ENCODE peak calls at places on chromosomes 5 and 9, in ten cellular contexts. C is lower lobe of right lung; X is cardiac muscle cell; T is left ventricle myocardium inferior; S is uterus; O is CD8-positive, alpha-beta memory T cell; J is ovary; N is GM23248; V is HCT116; G is colonic mucosa. U is an unnamed sample.

GRCh38 chr9:115225459-115226116 is 107.6 kb upstream of the TNC start:
- DNase-seq in C (no peak), X (no peak), T (no peak), S (no peak), O (no peak), J (no peak), N (no peak), V (no peak), G (no peak), U (no peak)

GRCh38 chr9:121686930-121687541 is 35.6 kb downstream of the DAB2IP start:
- DNase-seq in C (peak; percentile 77), X (peak; percentile 73), T (peak; percentile 74), S (peak; percentile 85), O (peak; percentile 61), J (peak; percentile 87), N (peak; percentile 78), V (peak; percentile 43), G (peak; percentile 90), U (peak; percentile 76)

GRCh38 chr5:125394661-125395280 is 648.3 kb upstream of the ZNF608 start:
- DNase-seq in C (no peak), X (no peak), T (no peak), S (no peak), O (no peak), J (no peak), N (no peak), V (no peak), G (no peak), U (no peak)

GRCh38 chr5:32285489-32286138 is 27.1 kb downstream of the MTMR12 start:
- DNase-seq in C (no peak), X (no peak), T (no peak), S (no peak), O (no peak), J (no peak), N (no peak), V (no peak), G (no peak), U (no peak)

GRCh38 chr5:72452515-72453259 is 54.5 kb downstream of the ZNF366 start:
- DNase-seq in C (no peak), X (no peak), T (peak; percentile 63), S (peak; percentile 84), O (no peak), J (peak; percentile 80), N (peak; percentile 77), V (peak; percentile 7), G (peak; percentile 80), U (peak; percentile 86)

GRCh38 chr9:128619779-128620178 is 36.9 kb downstream of the DYNC2I2 start:
- DNase-seq in C (no peak), X (no peak), T (no peak), S (no peak), O (no peak), J (no peak), N (no peak), V (no peak), G (no peak), U (no peak)

GRCh38 chr5:56019306-56020272 is 24.8 kb upstream of the IL6ST start:
- DNase-seq in C (no peak), X (no peak), T (no peak), S (no peak), O (no peak), J (no peak), N (peak; percentile 42), V (no peak), G (no peak), U (no peak)

GRCh38 chr5:158648631-158649030 is 451.1 kb downstream of the EBF1 start:
- DNase-seq in C (no peak), X (no peak), T (no peak), S (no peak), O (no peak), J (no peak), N (peak; percentile 58), V (no peak), G (no peak), U (no peak)

GRCh38 chr9:86454701-86455402 is 100.6 kb upstream of the TUT7 start:
- DNase-seq in C (no peak), X (no peak), T (no peak), S (no peak), O (no peak), J (no peak), N (peak; percentile 54), V (no peak), G (no peak), U (no peak)

GRCh38 chr5:81650992-81651391 is 99.9 kb downstream of the SSBP2 start:
- DNase-seq in C (no peak), X (no peak), T (no peak), S (no peak), O (no peak), J (no peak), N (no peak), V (no peak), G (no peak), U (no peak)

GRCh38 chr5:42995152-42995751 is 44.9 kb downstream of the ANXA2R start:
- DNase-seq in C (no peak), X (no peak), T (no peak), S (no peak), O (no peak), J (no peak), N (peak; percentile 20), V (no peak), G (no peak), U (no peak)

GRCh38 chr5:181062631-181063030 is 22.6 kb downstream of the BTNL9 start:
- DNase-seq in C (no peak), X (no peak), T (no peak), S (no peak), O (no peak), J (no peak), N (no peak), V (no peak), G (no peak), U (no peak)

GRCh38 chr5:148875205-148875875 is 48.9 kb downstream of the ADRB2 start:
- DNase-seq in C (no peak), X (no peak), T (no peak), S (peak; percentile 20), O (no peak), J (no peak), N (peak; percentile 52), V (no peak), G (no peak), U (no peak)

GRCh38 chr9:137456061-137456863 is 2.9 kb downstream of the NSMF start:
- DNase-seq in C (peak; percentile 37), X (no peak), T (no peak), S (peak; percentile 11), O (no peak), J (no peak), N (no peak), V (no peak), G (no peak), U (no peak)

GRCh38 chr5:173829826-173830225 is 58.3 kb upstream of the CPEB4 start:
- DNase-seq in C (no peak), X (no peak), T (no peak), S (no peak), O (no peak), J (no peak), N (peak; percentile 76), V (no peak), G (no peak), U (no peak)

GRCh38 chr5:100902406-100903035 is 561 bp downstream of the ST8SIA4 start:
- DNase-seq in C (no peak), X (no peak), T (no peak), S (no peak), O (peak; percentile 61), J (no peak), N (peak; percentile 15), V (no peak), G (peak; percentile 18), U (peak; percentile 35)
- H3K27me3 ChIP-seq in C (no peaks in the 10 kb centered on the region), X (peaks cover 94% of the 10 kb centered on the region), T (peaks cover 44% of the 10 kb centered on the region), S (no peaks in the 10 kb centered on the region), O (no peaks in the 10 kb centered on the region), J (no peaks in the 10 kb centered on the region), N (peaks cover 53% of the 10 kb centered on the region), V (no peaks in the 10 kb centered on the region), G (no peaks in the 10 kb centered on the region), U (no peaks in the 10 kb centered on the region)

DNA sequence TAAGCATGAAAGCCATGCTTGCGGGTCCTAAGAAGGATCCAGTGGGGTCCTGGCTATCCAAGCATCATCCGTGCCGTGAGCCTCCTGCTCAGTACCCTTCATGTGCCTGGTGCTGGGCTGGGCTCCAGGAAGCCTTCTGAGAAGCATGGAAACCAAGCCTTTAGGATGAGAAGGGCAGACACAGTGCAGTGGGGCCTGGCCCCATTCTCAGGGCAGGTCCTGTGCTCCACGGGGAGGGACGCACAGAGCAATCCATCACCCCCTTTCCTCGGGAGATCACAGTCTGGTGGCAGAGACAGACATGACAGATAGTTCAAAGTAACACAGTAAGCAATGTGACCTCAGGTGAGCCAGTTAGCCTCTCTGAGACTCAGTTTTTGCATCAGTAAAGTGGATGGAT is 76.9 kb downstream of the RGS3 start:
- DNase-seq in C (no peak), X (no peak), T (no peak), S (no peak), O (no peak), J (no peak), N (no peak), V (no peak), G (no peak), U (no peak)
- H3K27ac ChIP-seq in C (no peak overlapping the region), X (peak overlapping the region; percentile 90), T (peak overlapping the region; percentile 36), S (no peak overlapping the region), O (no peak overlapping the region), J (no peak overlapping the region), N (no peak overlapping the region), V (no peak overlapping the region), G (no peak overlapping the region), U (no peak overlapping the region)

GRCh38 chr5:7875151-7875550 is 6.2 kb downstream of the MTRR start:
- DNase-seq in C (no peak), X (no peak), T (no peak), S (no peak), O (no peak), J (no peak), N (no peak), V (no peak), G (no peak), U (no peak)
- H3K4me1 ChIP-seq in C (peaks cover 31% of the 10 kb centered on the region), X (peaks cover 2% of the 10 kb centered on the region), T (peaks cover 34% of the 10 kb centered on the region), S (peaks cover 7% of the 10 kb centered on the region), O (peaks cover 42% of the 10 kb centered on the region), J (peaks cover 5% of the 10 kb centered on the region), N (peaks cover 40% of the 10 kb centered on the region), V (peaks cover 5% of the 10 kb centered on the region), G (peaks cover 16% of the 10 kb centered on the region), U (no peaks in the 10 kb centered on the region)

GRCh38 chr5:159969966-159970365 is 39.0 kb upstream of the TTC1 start:
- DNase-seq in C (no peak), X (no peak), T (no peak), S (no peak), O (no peak), J (no peak), N (peak; percentile 58), V (no peak), G (no peak), U (no peak)
- H3K27me3 ChIP-seq in C (peaks cover 40% of the 10 kb centered on the region), X (peaks cover 62% of the 10 kb centered on the region), T (peaks cover 82% of the 10 kb centered on the region), S (no peaks in the 10 kb centered on the region), O (peaks cover 23% of the 10 kb centered on the region), J (no peaks in the 10 kb centered on the region), N (no peaks in the 10 kb centered on the region), V (no peaks in the 10 kb centered on the region), G (peaks cover 21% of the 10 kb centered on the region), U (no peaks in the 10 kb centered on the region)

DNA sequence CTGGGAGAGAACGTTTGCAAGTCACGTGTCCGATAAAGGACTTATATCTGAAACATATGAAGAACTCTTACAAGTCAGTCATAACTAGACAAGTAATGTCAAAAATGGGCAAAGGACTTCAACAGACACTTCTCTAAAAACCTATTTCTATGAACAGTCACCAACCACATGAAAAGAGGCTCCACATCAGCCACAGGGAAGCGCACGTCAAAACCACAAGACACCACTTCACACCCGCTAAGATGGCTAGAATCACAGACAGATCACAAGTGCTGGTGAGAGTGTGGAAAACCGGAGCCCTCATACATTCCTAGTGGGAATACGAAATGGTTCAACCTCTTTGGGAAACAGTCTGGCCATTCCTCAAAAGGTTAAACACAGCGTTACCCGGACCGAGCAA is 11.5 kb upstream of the CARD9 start:
- DNase-seq in C (no peak), X (no peak), T (no peak), S (no peak), O (peak; percentile 70), J (no peak), N (no peak), V (no peak), G (no peak), U (no peak)
- H3K27ac ChIP-seq in C (no peak overlapping the region), X (no peak overlapping the region), T (no peak overlapping the region), S (no peak overlapping the region), O (no peak overlapping the region), J (no peak overlapping the region), N (no peak overlapping the region), V (no peak overlapping the region), G (no peak overlapping the region), U (no peak overlapping the region)

U was measured in right cardiac atrium.